ENCODE peak calls at places on chromosomes 3 and 15, in six cellular contexts. O is right cardiac atrium, E is RPMI7951, C is foreskin fibroblast, S is LoVo, X is Daoy. J is an unnamed sample.

GRCh38 chr3:48409291-48410201 is 20.3 kb downstream of the PLXNB1 start:
- DNase-seq in E (no peak), X (no peak), C (no peak), O (peak; percentile 43), S (no peak), J (peak; percentile 13)

GRCh38 chr15:78840661-78841060 is 29.4 kb upstream of the ADAMTS7 start:
- DNase-seq in O (no peak), E (peak; percentile 62), X (peak; percentile 81), S (no peak), C (no peak), J (no peak)

GRCh38 chr15:62404194-62404985 is 239.3 kb upstream of the C2CD4B start:
- DNase-seq in C (no peak), O (no peak), X (no peak), E (no peak), S (no peak), J (no peak)

GRCh38 chr3:131803113-131803512 is 231.7 kb downstream of the CPNE4 start:
- DNase-seq in E (no peak), X (no peak), C (no peak), O (no peak), S (no peak), J (no peak)

GRCh38 chr3:170233532-170233931 is 11.3 kb downstream of the PRKCI start:
- DNase-seq in O (peak; percentile 78), X (no peak), C (peak; percentile 43), E (peak; percentile 18), S (peak; percentile 61), J (peak; percentile 31)

GRCh38 chr3:43246956-43247355 is 39.4 kb upstream of the SNRK start:
- DNase-seq in E (no peak), O (no peak), X (no peak), C (no peak), S (no peak), J (peak; percentile 42)

GRCh38 chr15:69389426-69389825 is 24.7 kb upstream of the KIF23 start:
- DNase-seq in E (no peak), X (no peak), O (no peak), S (no peak), C (no peak), J (no peak)

GRCh38 chr3:170621256-170621655 is 35.4 kb upstream of the SLC7A14 start:
- DNase-seq in X (peak; percentile 17), O (no peak), E (no peak), C (no peak), S (no peak), J (no peak)

GRCh38 chr3:19543212-19543841 is 390.7 kb downstream of the EFHB start:
- DNase-seq in S (peak; percentile 13), O (no peak), E (no peak), X (no peak), C (no peak), J (no peak)

GRCh38 chr3:71415708-71416108 is 167.8 kb downstream of the FOXP1 start:
- DNase-seq in C (no peak), X (no peak), E (no peak), O (no peak), S (no peak), J (no peak)

GRCh38 chr3:102255736-102256135 is 179.1 kb upstream of the ZPLD1 start:
- DNase-seq in O (no peak), S (no peak), X (no peak), E (no peak), C (no peak), J (no peak)

GRCh38 chr3:187264946-187265345 is 26.6 kb downstream of the MASP1 start:
- DNase-seq in X (no peak), S (no peak), E (no peak), O (no peak), C (peak; percentile 45), J (no peak)

J was measured in heart left ventricle.